ENCODE peak calls at places on chromosomes 13 and 19, in ten cellular contexts. D is lower leg skin, V is AG04450, T is astrocyte of the cerebellum, F is cardiac fibroblast, A is esophagus muscularis mucosa, E is GM23338, C is heart right ventricle, P is NB4, Q is IMR-90. N is an unnamed sample.

GRCh38 chr13:84098273-84098672 is 216.0 kb upstream of the SLITRK1 start:
- DNase-seq in D (no peak), F (no peak), P (no peak), A (no peak), C (no peak), T (no peak), V (no peak), E (no peak), Q (no peak), N (no peak)

GRCh38 chr19:38740252-38740592 is 4.1 kb downstream of the CAPN12 start:
- DNase-seq in C (no peak), E (no peak), A (no peak), T (no peak), F (no peak), V (no peak), D (no peak), P (peak), Q (no peak), N (no peak)

GRCh38 chr19:3774621-3775373 is 2.8 kb upstream of the RAX2 start:
- DNase-seq in Q (no peak), F (no peak), A (no peak), V (no peak), D (no peak), E (no peak), T (no peak), C (no peak), P (no peak), N (no peak)

GRCh38 chr13:93036380-93036779 is 190.2 kb upstream of the GPC6 start:
- DNase-seq in F (no peak), C (no peak), V (no peak), Q (no peak), E (no peak), P (no peak), A (no peak), T (no peak), D (no peak), N (no peak)

GRCh38 chr13:24265453-24265852 is 43.9 kb upstream of the C1QTNF9 start:
- DNase-seq in D (peak), A (no peak), C (no peak), F (no peak), E (no peak), Q (no peak), P (no peak), T (no peak), V (no peak), N (no peak)

GRCh38 chr13:42048625-42049453 is at the start of gene DGKH:
- DNase-seq in Q (peak), T (no peak), F (peak), C (peak), P (peak), A (no peak), V (no peak), D (peak), E (peak), N (peak)

GRCh38 chr13:60417734-60418133 is 20.7 kb downstream of the TDRD3 start:
- DNase-seq in E (no peak), Q (no peak), P (no peak), T (no peak), C (no peak), A (no peak), D (no peak), V (no peak), F (no peak), N (no peak)

GRCh38 chr13:37701306-37701705 is 102.7 kb upstream of the POSTN start:
- DNase-seq in F (peak), P (no peak), E (no peak), D (no peak), V (no peak), T (no peak), A (no peak), C (no peak), Q (peak), N (peak)

GRCh38 chr13:60329221-60329983 is 67.6 kb upstream of the TDRD3 start:
- DNase-seq in D (no peak), T (peak), C (no peak), Q (peak), E (peak), V (no peak), F (peak), P (peak), A (no peak), N (peak)

GRCh38 chr19:10553943-10554381 is 10.3 kb downstream of the ATG4D start:
- DNase-seq in C (no peak), D (no peak), A (no peak), P (peak), T (no peak), F (no peak), E (no peak), V (no peak), Q (no peak), N (no peak)

GRCh38 chr19:11265177-11265784 is 3.0 kb upstream of the DOCK6 start:
- DNase-seq in D (no peak), E (no peak), Q (no peak), C (no peak), A (no peak), F (no peak), T (no peak), P (no peak), V (no peak), N (no peak)

GRCh38 chr13:65540064-65540635 is 1690.0 kb downstream of the PCDH9 start:
- DNase-seq in T (no peak), P (no peak), F (peak), E (no peak), D (no peak), Q (no peak), A (no peak), V (no peak), C (no peak), N (peak)

GRCh38 chr13:65461590-65461989 is 1768.5 kb downstream of the PCDH9 start:
- DNase-seq in Q (peak), F (peak), E (peak), D (no peak), A (no peak), C (no peak), V (peak), P (peak), T (no peak), N (peak)

GRCh38 chr13:92175330-92175729 is 776.9 kb downstream of the GPC5 start:
- DNase-seq in T (peak), Q (peak), E (peak), A (no peak), F (peak), D (no peak), C (no peak), P (peak), V (peak), N (peak)

GRCh38 chr19:1651548-1652394 is 644 bp downstream of the TCF3 start:
- DNase-seq in D (no peak), P (peak), Q (peak), A (no peak), E (peak), T (no peak), F (peak), C (no peak), V (no peak), N (peak)

GRCh38 chr13:25904830-25905229 is 147.0 kb downstream of the SHISA2 start:
- DNase-seq in V (no peak), F (no peak), T (no peak), P (no peak), Q (no peak), A (no peak), D (no peak), E (no peak), C (no peak), N (no peak)

GRCh38 chr19:1000095-1000494 is at the start of gene GRIN3B:
- DNase-seq in E (peak), A (no peak), F (peak), D (no peak), Q (peak), C (peak), P (peak), T (no peak), V (no peak), N (peak)

GRCh38 chr13:47598340-47598911 is 402.6 kb downstream of the SUCLA2 start:
- DNase-seq in A (no peak), C (no peak), Q (peak), V (no peak), D (no peak), T (no peak), F (peak), E (peak), P (no peak), N (peak)

GRCh38 chr19:9547870-9548269 is 9.4 kb upstream of the ZNF426 start:
- DNase-seq in P (no peak), E (no peak), C (no peak), V (no peak), F (no peak), Q (no peak), A (no peak), D (no peak), T (no peak), N (no peak)

GRCh38 chr19:35292986-35293732 is 1.2 kb downstream of the MAG start:
- DNase-seq in Q (no peak), C (no peak), P (no peak), A (no peak), D (no peak), T (no peak), V (no peak), E (no peak), F (no peak), N (no peak)

GRCh38 chr13:99357149-99357596 is 50.0 kb upstream of the GPR183 start:
- DNase-seq in Q (peak), D (no peak), E (no peak), P (no peak), F (peak), V (peak), C (no peak), A (no peak), T (peak), N (peak)

GRCh38 chr19:11538232-11539036 is at the start of gene CNN1:
- DNase-seq in C (peak), V (peak), D (no peak), T (peak), Q (peak), P (peak), E (peak), F (peak), A (peak), N (peak)

GRCh38 chr13:40120288-40120687 is 464.8 kb downstream of the COG6 start:
- DNase-seq in V (no peak), C (no peak), Q (no peak), P (no peak), F (peak), A (no peak), E (no peak), D (no peak), T (no peak), N (peak)

GRCh38 chr19:49861541-49862410 is 5.6 kb downstream of the PNKP start:
- DNase-seq in C (peak), D (no peak), A (no peak), E (no peak), Q (no peak), F (no peak), V (no peak), P (no peak), T (no peak), N (no peak)

GRCh38 chr19:6363429-6363828 is 2.1 kb downstream of the CLPP start:
- DNase-seq in F (no peak), D (no peak), T (no peak), C (no peak), A (no peak), E (no peak), Q (no peak), P (no peak), V (no peak), N (no peak)

GRCh38 chr19:58570770-58571574 is 2.2 kb downstream of the MZF1 start:
- DNase-seq in P (peak), D (peak), T (no peak), C (peak), Q (no peak), E (no peak), F (no peak), A (no peak), V (no peak), N (no peak)

GRCh38 chr13:53001444-53001843 is 27.2 kb upstream of the OLFM4 start:
- DNase-seq in C (no peak), T (no peak), P (no peak), V (no peak), D (no peak), Q (no peak), A (peak), F (no peak), E (no peak), N (no peak)

GRCh38 chr13:63449549-63449948 is 2033.9 kb upstream of the PCDH20 start:
- DNase-seq in F (no peak), E (no peak), T (no peak), D (no peak), P (no peak), Q (no peak), C (no peak), A (no peak), V (no peak), N (no peak)

GRCh38 chr13:39419068-39419467 is 183.9 kb downstream of the LHFPL6 start:
- DNase-seq in E (no peak), D (no peak), C (no peak), P (no peak), V (no peak), A (no peak), Q (no peak), F (no peak), T (no peak), N (no peak)

GRCh38 chr13:73833331-73834070 is 300.7 kb downstream of the KLF12 start:
- DNase-seq in D (no peak), T (no peak), A (no peak), Q (peak), E (no peak), V (peak), P (no peak), C (no peak), F (peak), N (peak)

GRCh38 chr19:17950310-17951150 is 16.4 kb upstream of the KCNN1 start:
- DNase-seq in T (no peak), P (no peak), Q (no peak), D (peak), A (no peak), E (peak), V (no peak), C (no peak), F (no peak), N (no peak)

GRCh38 chr19:19146000-19146608 is 7.8 kb upstream of the TMEM161A start:
- DNase-seq in D (peak), E (peak), F (peak), T (no peak), Q (peak), A (peak), V (peak), P (peak), C (peak), N (peak)

GRCh38 chr19:45975296-45975695 is 1.6 kb upstream of the NOVA2 start:
- DNase-seq in Q (no peak), A (no peak), D (no peak), F (no peak), P (no peak), C (no peak), V (no peak), T (no peak), E (peak), N (no peak)

GRCh38 chr13:37495046-37495445 is 103.5 kb downstream of the POSTN start:
- DNase-seq in T (no peak), V (no peak), C (no peak), E (no peak), F (peak), Q (peak), D (no peak), A (no peak), P (peak), N (peak)

GRCh38 chr19:48746738-48747575 is at the start of gene IZUMO1:
- DNase-seq in V (peak), P (no peak), D (peak), Q (peak), E (peak), T (peak), C (peak), F (peak), A (no peak), N (peak)

GRCh38 chr19:42199440-42200115 is 17.9 kb downstream of the DEDD2 start:
- DNase-seq in P (peak), T (no peak), A (no peak), Q (no peak), C (peak), E (peak), F (no peak), V (no peak), D (peak), N (no peak)

GRCh38 chr13:113122571-113123225 is at the start of gene F10:
- DNase-seq in V (peak), D (peak), E (peak), F (peak), P (no peak), C (peak), T (no peak), Q (peak), A (no peak), N (peak)
- TF ChIP-seq CTCF in V (no peak), D (no peak), E (no peak), F (peak), P (no peak), C (no peak), T (no peak), Q (no peak), A (no peak), N (no peak)

DNA sequence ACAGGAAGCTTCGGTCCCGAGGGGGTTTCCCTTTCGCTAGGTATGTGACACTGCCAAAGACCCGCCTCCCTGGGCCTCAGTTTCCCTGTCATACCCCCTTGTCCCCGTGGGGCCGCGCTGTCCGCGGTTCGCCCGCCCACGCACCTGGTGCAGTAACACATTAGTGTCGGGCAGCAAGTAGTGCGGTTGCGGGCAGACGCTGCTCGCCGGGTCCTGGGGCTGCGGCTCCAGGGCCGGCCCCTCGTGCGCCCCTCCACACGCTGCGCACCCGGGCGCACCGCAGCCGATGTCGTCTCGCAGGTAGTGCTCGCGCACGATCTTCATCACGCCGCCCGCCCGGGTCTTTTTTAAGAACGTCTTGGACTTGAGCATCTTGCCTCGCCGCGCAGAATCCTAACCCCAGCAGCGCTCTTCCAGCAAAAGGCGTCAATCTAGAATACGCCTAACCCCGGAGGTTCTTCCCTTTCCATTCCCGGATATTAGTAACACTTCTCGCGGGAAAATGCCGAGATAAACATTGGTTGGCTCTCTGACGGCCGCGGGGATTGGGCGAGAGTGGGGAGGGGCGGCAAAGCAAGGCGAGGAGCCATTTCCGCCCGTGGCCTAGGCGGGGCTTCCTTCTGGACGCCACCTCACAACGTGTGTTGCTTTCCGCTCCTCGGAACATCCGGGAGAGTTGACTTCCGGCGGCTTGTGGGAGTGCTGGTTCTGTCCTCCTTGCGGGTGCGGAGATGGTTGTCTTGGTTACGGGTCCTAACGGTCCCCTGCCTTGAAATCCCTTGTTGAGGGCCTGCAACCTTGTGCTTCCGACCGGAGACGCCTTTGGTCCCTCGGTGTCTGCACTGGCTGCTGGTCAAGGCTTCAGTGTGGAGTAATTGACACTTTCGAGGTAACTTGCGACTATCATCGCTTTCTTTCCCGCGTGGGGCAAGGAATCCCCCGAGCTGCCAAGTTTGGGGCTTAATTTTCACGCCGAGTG is at the start of the genes DIS3 and PIBF1:
- DNase-seq in F (peak), E (peak), C (peak), P (peak), Q (peak), A (peak), T (peak), D (peak), V (peak), N (peak)
- TF ChIP-seq CTCF in F (no peak), E (no peak), C (no peak), P (no peak), Q (no peak), A (no peak), T (peak), D (no peak), V (peak), N (no peak)

DNA sequence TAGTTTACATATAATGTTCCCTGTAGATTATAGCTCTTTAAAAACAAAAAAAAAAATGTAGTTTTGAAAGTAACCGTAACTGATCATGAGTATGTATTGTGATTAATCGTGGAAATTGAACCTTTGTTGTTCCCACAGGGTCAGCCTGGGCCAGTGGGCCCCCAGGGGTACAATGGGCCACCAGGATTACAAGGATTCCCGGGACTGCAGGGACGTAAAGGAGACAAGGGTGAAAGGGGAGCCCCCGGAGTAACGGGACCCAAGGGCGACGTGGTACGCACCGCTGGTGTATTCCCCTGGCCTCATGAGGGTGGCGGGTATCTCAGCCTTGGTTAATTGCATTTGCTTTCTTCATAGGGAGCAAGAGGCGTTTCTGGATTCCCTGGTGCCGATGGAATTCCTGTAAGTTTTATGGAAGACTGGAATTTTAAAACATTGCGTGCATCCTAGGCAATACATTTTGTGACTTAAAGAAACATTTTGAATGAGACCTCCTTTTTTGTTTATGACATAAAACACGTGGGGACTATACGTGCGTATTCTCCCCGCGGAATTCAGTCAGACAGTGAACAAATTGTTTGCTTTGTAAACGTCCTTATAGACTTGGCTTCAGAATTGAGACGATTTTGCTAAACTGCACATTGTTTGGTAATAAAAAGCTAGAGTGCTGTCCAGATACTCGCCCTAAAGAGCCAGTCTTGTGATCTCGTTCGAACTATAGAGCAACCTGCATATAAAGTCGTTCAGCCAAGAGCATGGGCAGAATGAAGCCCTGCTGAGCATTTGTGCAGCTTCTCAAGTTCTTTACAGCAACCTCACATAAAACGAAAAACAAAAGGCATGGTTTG is 117.7 kb downstream of the COL4A2 start:
- DNase-seq in F (no peak), A (no peak), C (no peak), V (peak), E (no peak), Q (peak), P (no peak), T (no peak), D (peak), N (no peak)
- TF ChIP-seq CTCF in F (no peak), A (no peak), C (no peak), V (no peak), E (no peak), Q (no peak), P (no peak), T (no peak), D (no peak), N (no peak)

GRCh38 chr19:13155472-13156284 is 5.5 kb downstream of the IER2 start:
- DNase-seq in F (peak), A (peak), T (no peak), D (peak), P (peak), E (peak), Q (peak), V (no peak), C (peak), N (peak)

GRCh38 chr19:13153627-13154240 is 3.5 kb downstream of the IER2 start:
- DNase-seq in C (no peak), A (no peak), T (no peak), E (peak), F (peak), Q (no peak), D (no peak), V (no peak), P (peak), N (no peak)

GRCh38 chr19:13152854-13153626 is 2.8 kb downstream of the IER2 start:
- DNase-seq in E (peak), T (peak), D (peak), V (peak), C (peak), F (peak), Q (peak), A (peak), P (peak), N (peak)

GRCh38 chr19:13154241-13154778 is 4.1 kb downstream of the IER2 start:
- DNase-seq in Q (peak), D (peak), P (peak), E (peak), F (peak), A (peak), T (peak), C (peak), V (peak), N (peak)

DNA sequence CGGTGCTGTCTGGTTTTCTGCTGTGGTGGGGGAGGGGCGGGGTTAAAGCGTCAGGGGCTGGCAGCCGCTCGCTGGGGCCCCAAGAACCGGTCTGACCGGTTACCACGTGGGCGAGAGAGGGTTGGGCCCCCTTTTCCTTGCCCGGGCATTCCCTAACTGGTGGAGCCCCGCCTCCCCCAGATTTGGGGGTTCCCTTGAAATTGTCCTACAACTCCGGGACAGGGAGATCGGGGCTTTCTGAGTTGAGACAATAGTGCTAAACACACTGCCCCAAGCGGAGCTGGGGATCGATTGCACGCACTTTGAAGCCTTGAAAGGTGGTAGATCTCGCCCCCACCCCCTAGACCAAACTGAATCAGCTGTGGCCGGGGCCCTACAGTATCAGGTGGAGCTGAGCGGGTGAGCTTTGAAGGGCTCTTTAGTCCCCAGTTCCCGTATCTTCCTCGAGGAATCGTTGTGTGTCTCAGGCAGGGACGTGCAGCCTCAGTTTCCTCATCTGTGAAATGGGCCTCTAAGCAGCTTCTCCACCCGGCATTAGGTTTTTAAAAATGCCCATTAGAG is 4.8 kb downstream of the IER2 start:
- DNase-seq in V (no peak), D (peak), E (peak), P (peak), Q (peak), F (no peak), C (peak), A (peak), T (no peak), N (peak)
- TF ChIP-seq CTCF in V (peak), D (no peak), E (peak), P (no peak), Q (peak), F (peak), C (no peak), A (no peak), T (peak), N (peak)

N was measured in fibroblast of mammary gland.